ENCODE peak calls at places on chromosomes 13 and 19, in four cellular contexts. One of them, this sample, is unnamed. For H3K27me3, the result is how much of the 10 kb centered on the place peaks cover.

GRCh38 chr13:73672492-73672891 is 461.7 kb downstream of the KLF12 start:
- DNase-seq in GM23338: no peak
- DNase-seq in colonic mucosa: peak
- DNase-seq in IMR-90: no peak
- DNase-seq in this sample: no peak

GRCh38 chr13:98751397-98752110 is 918 bp downstream of the SLC15A1 start:
- DNase-seq in GM23338: peak
- DNase-seq in colonic mucosa: no peak
- DNase-seq in IMR-90: peak
- DNase-seq in this sample: no peak

GRCh38 chr19:53657330-53657729 is 25.5 kb downstream of the DPRX start:
- DNase-seq in GM23338: no peak
- DNase-seq in colonic mucosa: no peak
- DNase-seq in IMR-90: no peak
- DNase-seq in this sample: no peak

GRCh38 chr13:34156841-34157365 is 339.0 kb downstream of the RFC3 start:
- DNase-seq in GM23338: no peak
- DNase-seq in colonic mucosa: peak
- DNase-seq in IMR-90: peak
- DNase-seq in this sample: no peak

GRCh38 chr19:3708207-3708931 is at the start of gene TJP3:
- DNase-seq in GM23338: peak
- DNase-seq in colonic mucosa: peak
- DNase-seq in IMR-90: peak
- DNase-seq in this sample: no peak

GRCh38 chr13:99005609-99006008 is 27.7 kb upstream of the DOCK9 start:
- DNase-seq in GM23338: no peak
- DNase-seq in colonic mucosa: no peak
- DNase-seq in IMR-90: no peak
- DNase-seq in this sample: no peak

GRCh38 chr13:113083402-113084061 is 22.1 kb upstream of the F7 start:
- DNase-seq in GM23338: no peak
- DNase-seq in colonic mucosa: no peak
- DNase-seq in IMR-90: peak
- DNase-seq in this sample: peak

GRCh38 chr19:1471514-1472107 is 7.4 kb downstream of the C19orf25 start:
- DNase-seq in GM23338: no peak
- DNase-seq in colonic mucosa: no peak
- DNase-seq in IMR-90: no peak
- DNase-seq in this sample: peak

GRCh38 chr13:79289557-79289956 is 116.5 kb downstream of the RBM26 start:
- DNase-seq in GM23338: no peak
- DNase-seq in colonic mucosa: no peak
- DNase-seq in IMR-90: no peak
- DNase-seq in this sample: no peak

GRCh38 chr13:39415403-39415802 is 187.6 kb downstream of the LHFPL6 start:
- DNase-seq in GM23338: peak
- DNase-seq in colonic mucosa: peak
- DNase-seq in IMR-90: peak
- DNase-seq in this sample: peak

GRCh38 chr13:41516760-41517159 is 59.4 kb downstream of the RGCC start:
- DNase-seq in GM23338: no peak
- DNase-seq in colonic mucosa: no peak
- DNase-seq in IMR-90: no peak
- DNase-seq in this sample: no peak

GRCh38 chr13:29877456-29878096 is 27.2 kb upstream of the UBL3 start:
- DNase-seq in GM23338: no peak
- DNase-seq in colonic mucosa: peak
- DNase-seq in IMR-90: no peak
- DNase-seq in this sample: no peak

GRCh38 chr13:35963982-35964665 is 167.1 kb downstream of the DCLK1 start:
- DNase-seq in GM23338: no peak
- DNase-seq in colonic mucosa: no peak
- DNase-seq in IMR-90: no peak
- DNase-seq in this sample: no peak

GRCh38 chr13:24888291-24888931 is 124.4 kb downstream of the RNF17 start:
- DNase-seq in GM23338: peak
- DNase-seq in colonic mucosa: no peak
- DNase-seq in IMR-90: no peak
- DNase-seq in this sample: no peak

GRCh38 chr13:51814825-51815650 is 11.1 kb upstream of the DHRS12 start:
- DNase-seq in GM23338: peak
- DNase-seq in colonic mucosa: peak
- DNase-seq in IMR-90: peak
- DNase-seq in this sample: peak

GRCh38 chr13:101416181-101417042 is at the start of gene NALCN:
- DNase-seq in GM23338: peak
- DNase-seq in colonic mucosa: no peak
- DNase-seq in IMR-90: no peak
- DNase-seq in this sample: peak

GRCh38 chr13:32734511-32734910 is 148.3 kb downstream of the PDS5B start:
- DNase-seq in GM23338: no peak
- DNase-seq in colonic mucosa: no peak
- DNase-seq in IMR-90: peak
- DNase-seq in this sample: no peak

GRCh38 chr13:80235131-80235530 is 105.8 kb downstream of the SPRY2 start:
- DNase-seq in GM23338: no peak
- DNase-seq in colonic mucosa: no peak
- DNase-seq in IMR-90: no peak
- DNase-seq in this sample: no peak

GRCh38 chr19:38537071-38537847 is 80.5 kb downstream of the MAP4K1 start:
- DNase-seq in GM23338: peak
- DNase-seq in colonic mucosa: no peak
- DNase-seq in IMR-90: no peak
- DNase-seq in this sample: no peak

GRCh38 chr19:38542040-38542439 is 75.7 kb downstream of the MAP4K1 start:
- DNase-seq in GM23338: no peak
- DNase-seq in colonic mucosa: no peak
- DNase-seq in IMR-90: no peak
- DNase-seq in this sample: no peak

GRCh38 chr19:38538386-38538785 is 79.4 kb downstream of the MAP4K1 start:
- DNase-seq in GM23338: no peak
- DNase-seq in colonic mucosa: no peak
- DNase-seq in IMR-90: no peak
- DNase-seq in this sample: no peak

GRCh38 chr19:38538793-38539528 is 78.8 kb downstream of the MAP4K1 start:
- DNase-seq in GM23338: no peak
- DNase-seq in colonic mucosa: no peak
- DNase-seq in IMR-90: no peak
- DNase-seq in this sample: no peak

DNA sequence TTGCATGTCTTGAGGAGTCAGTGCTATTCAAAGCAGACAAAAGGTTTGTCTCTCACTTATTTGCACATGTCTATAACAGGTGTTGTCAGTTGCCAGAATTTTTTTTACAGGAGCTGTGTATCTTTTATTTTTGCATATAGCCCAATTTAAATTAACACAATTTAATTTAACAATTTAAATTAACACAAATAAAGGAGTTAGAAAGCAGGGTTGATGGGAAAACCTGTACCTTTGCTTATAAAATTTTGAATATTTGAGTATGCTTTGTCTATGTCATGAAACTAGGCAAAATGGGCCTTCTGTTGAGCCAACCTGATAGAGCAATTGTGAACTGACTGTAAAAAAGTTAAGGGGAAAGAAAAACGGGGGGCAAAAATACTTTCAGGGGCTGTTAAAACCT is 78.0 kb downstream of the MAP4K1 start:
- DNase-seq in GM23338: no peak
- DNase-seq in colonic mucosa: no peak
- DNase-seq in IMR-90: no peak
- DNase-seq in this sample: no peak
- H3K27ac ChIP-seq in GM23338: no peak
- H3K27ac ChIP-seq in colonic mucosa: no peak
- H3K27ac ChIP-seq in IMR-90: no peak
- H3K27ac ChIP-seq in this sample: no peak

DNA sequence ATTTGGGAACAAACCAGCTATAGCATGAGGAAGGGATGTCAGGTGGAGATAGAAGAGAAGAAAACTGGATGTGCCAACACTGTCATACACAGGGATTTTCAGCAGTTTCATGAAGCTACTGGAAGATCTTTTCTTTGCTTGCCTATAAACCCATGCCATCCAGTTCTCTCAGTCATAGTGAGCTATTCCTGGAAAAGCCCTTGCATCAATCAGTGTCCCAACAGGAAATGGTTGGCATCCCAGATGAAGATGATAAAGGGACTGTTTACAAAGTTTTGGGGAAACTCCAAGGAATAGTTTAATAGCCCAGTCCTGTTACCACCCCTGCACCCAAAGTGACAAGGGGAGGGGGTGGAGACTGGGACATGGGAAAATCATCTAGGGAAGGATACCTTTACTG is 58.5 kb upstream of the ARGLU1 start:
- DNase-seq in GM23338: no peak
- DNase-seq in colonic mucosa: no peak
- DNase-seq in IMR-90: no peak
- DNase-seq in this sample: no peak
- H3K27me3 ChIP-seq in GM23338: under half
- H3K27me3 ChIP-seq in colonic mucosa: under half
- H3K27me3 ChIP-seq in IMR-90: under half
- H3K27me3 ChIP-seq in this sample: under half

DNA sequence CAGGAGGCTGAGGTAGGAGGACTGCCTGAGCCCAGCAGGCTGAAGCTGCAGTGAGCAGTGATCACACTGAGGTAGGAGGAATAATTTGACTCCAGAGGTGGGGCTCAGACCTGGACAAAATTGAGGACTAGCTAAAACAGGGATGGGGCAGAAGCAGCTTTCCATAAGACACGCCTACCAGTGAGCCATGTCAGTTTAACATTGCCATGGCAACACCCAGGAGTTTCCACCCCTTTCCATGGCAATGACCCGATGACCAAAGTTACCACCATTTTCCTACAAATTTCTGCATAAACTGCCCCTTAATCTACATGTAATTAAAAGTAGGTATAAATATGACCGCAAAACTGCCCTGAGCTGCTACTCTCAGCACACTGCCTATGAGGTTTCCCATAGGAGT is 14.5 kb upstream of the ZNF426 start:
- DNase-seq in GM23338: no peak
- DNase-seq in colonic mucosa: no peak
- DNase-seq in IMR-90: no peak
- DNase-seq in this sample: no peak
- H3K27ac ChIP-seq in GM23338: no peak
- H3K27ac ChIP-seq in colonic mucosa: no peak
- H3K27ac ChIP-seq in IMR-90: no peak
- H3K27ac ChIP-seq in this sample: no peak

GRCh38 chr13:28680541-28680940 is 21.6 kb downstream of the POMP start:
- DNase-seq in GM23338: no peak
- DNase-seq in colonic mucosa: no peak
- DNase-seq in IMR-90: no peak
- DNase-seq in this sample: no peak
- H3K27me3 ChIP-seq in GM23338: under half
- H3K27me3 ChIP-seq in colonic mucosa: under half
- H3K27me3 ChIP-seq in IMR-90: under half
- H3K27me3 ChIP-seq in this sample: under half

GRCh38 chr19:46650445-46650844 is 10.5 kb downstream of the DACT3 start:
- DNase-seq in GM23338: no peak
- DNase-seq in colonic mucosa: no peak
- DNase-seq in IMR-90: no peak
- DNase-seq in this sample: no peak

GRCh38 chr19:46660008-46660517 is 919 bp downstream of the DACT3 start:
- DNase-seq in GM23338: peak
- DNase-seq in colonic mucosa: no peak
- DNase-seq in IMR-90: no peak
- DNase-seq in this sample: peak

GRCh38 chr19:46656541-46656940 is 4.4 kb downstream of the DACT3 start:
- DNase-seq in GM23338: no peak
- DNase-seq in colonic mucosa: no peak
- DNase-seq in IMR-90: no peak
- DNase-seq in this sample: no peak

GRCh38 chr19:46659151-46660007 is 1.6 kb downstream of the DACT3 start:
- DNase-seq in GM23338: peak
- DNase-seq in colonic mucosa: peak
- DNase-seq in IMR-90: no peak
- DNase-seq in this sample: peak

DNA sequence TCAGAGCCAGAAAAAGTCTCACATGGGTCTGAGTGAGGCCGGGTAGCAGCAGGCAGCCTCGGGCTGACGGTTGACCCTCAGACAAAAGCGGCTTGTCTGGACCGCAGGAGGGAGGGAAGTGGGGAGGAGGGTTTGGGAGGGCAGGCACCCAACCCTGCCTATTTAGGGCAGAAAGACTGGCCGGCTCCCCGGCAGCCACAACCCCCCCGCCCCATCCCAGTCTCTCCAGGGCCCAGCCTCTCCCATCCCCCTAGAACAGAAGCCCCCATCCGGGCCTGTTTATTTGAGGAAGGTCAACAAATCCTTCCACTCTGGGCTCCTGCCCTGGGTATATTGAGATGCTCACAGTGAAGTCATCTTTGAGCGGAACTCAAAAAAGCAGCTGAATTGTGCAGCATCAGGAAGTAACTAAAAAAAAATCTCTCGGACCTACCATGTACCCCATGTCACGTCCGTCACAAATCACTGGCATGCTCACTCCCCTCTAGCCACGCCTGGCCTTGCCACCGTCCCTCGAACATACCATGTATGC is 6.3 kb downstream of the DACT3 start:
- DNase-seq in GM23338: peak
- DNase-seq in colonic mucosa: no peak
- DNase-seq in IMR-90: no peak
- DNase-seq in this sample: peak
- H3K27ac ChIP-seq in GM23338: peak
- H3K27ac ChIP-seq in colonic mucosa: peak
- H3K27ac ChIP-seq in IMR-90: no peak
- H3K27ac ChIP-seq in this sample: peak

GRCh38 chr13:45681101-45681500 is 21.0 kb upstream of the CBY2 start:
- DNase-seq in GM23338: no peak
- DNase-seq in colonic mucosa: no peak
- DNase-seq in IMR-90: no peak
- DNase-seq in this sample: no peak
- H3K27me3 ChIP-seq in GM23338: under half
- H3K27me3 ChIP-seq in colonic mucosa: under half
- H3K27me3 ChIP-seq in IMR-90: under half
- H3K27me3 ChIP-seq in this sample: under half

GRCh38 chr13:109781384-109782065 is 4.9 kb downstream of the IRS2 start:
- DNase-seq in GM23338: no peak
- DNase-seq in colonic mucosa: no peak
- DNase-seq in IMR-90: no peak
- DNase-seq in this sample: no peak
- H3K27ac ChIP-seq in GM23338: no peak
- H3K27ac ChIP-seq in colonic mucosa: no peak
- H3K27ac ChIP-seq in IMR-90: no peak
- H3K27ac ChIP-seq in this sample: peak

DNA sequence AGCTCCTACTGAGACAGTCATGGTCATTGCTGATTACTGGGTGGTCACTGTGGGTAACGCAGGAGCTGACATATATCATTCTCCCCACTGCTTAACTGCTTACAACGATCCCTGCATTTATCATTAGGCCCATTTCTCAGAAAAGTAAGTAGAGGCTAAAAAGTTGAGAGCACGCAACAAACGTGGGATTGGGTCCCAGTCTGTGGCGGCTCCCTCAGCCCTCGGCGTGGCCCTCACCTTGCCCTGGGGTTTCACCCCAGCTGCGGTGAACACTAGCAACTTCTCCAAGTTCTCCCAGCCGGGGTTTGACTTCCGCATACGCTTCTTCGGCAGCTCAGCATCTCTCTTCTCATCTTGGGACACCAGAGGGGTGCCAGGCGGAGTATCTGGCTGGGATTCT is 2.5 kb downstream of the PNKP start:
- DNase-seq in GM23338: no peak
- DNase-seq in colonic mucosa: no peak
- DNase-seq in IMR-90: no peak
- DNase-seq in this sample: no peak
- H3K27me3 ChIP-seq in GM23338: under half
- H3K27me3 ChIP-seq in colonic mucosa: under half
- H3K27me3 ChIP-seq in IMR-90: under half
- H3K27me3 ChIP-seq in this sample: under half

GRCh38 chr19:50378169-50378862 is 2.1 kb downstream of the NR1H2 start:
- DNase-seq in GM23338: no peak
- DNase-seq in colonic mucosa: no peak
- DNase-seq in IMR-90: no peak
- DNase-seq in this sample: no peak
- H3K27ac ChIP-seq in GM23338: no peak
- H3K27ac ChIP-seq in colonic mucosa: no peak
- H3K27ac ChIP-seq in IMR-90: no peak
- H3K27ac ChIP-seq in this sample: no peak

This sample was measured in dorsolateral prefrontal cortex.